ENCODE peak calls at places on chromosomes 4 and X, in six cellular contexts. Y is globus pallidus, W is A673, L is colonic mucosa, V is endothelial cell, G is endothelial cell of umbilical vein. Q is an unnamed sample.

GRCh38 chr4:54004463-54004862 is 59.9 kb downstream of the CHIC2 start:
- DNase-seq in L (no peak), G (no peak), V (no peak), Y (no peak), W (no peak), Q (no peak)

GRCh38 chr4:53208749-53209148 is 157.1 kb downstream of the SCFD2 start:
- DNase-seq in G (no peak), Y (no peak), L (no peak), W (no peak), V (no peak), Q (no peak)

GRCh38 chr4:101977096-101977495 is 186.6 kb downstream of the BANK1 start:
- DNase-seq in V (no peak), L (no peak), Y (no peak), G (peak), W (peak), Q (no peak)

GRCh38 chrX:11792461-11793421 is 34.7 kb downstream of the MSL3 start:
- DNase-seq in V (no peak), W (no peak), Y (no peak), G (no peak), L (no peak), Q (no peak)

GRCh38 chrX:23383411-23383810 is 48.8 kb downstream of the PTCHD1 start:
- DNase-seq in W (no peak), Y (no peak), G (no peak), V (no peak), L (no peak), Q (no peak)

GRCh38 chr4:151418856-151419255 is 9.9 kb downstream of the FHIP1A start:
- DNase-seq in Y (no peak), V (no peak), G (no peak), L (no peak), W (no peak), Q (no peak)

GRCh38 chrX:7347465-7347864 is 199.5 kb upstream of the PUDP start:
- DNase-seq in G (no peak), Y (no peak), V (no peak), L (no peak), W (no peak), Q (no peak)

GRCh38 chrX:120365320-120365719 is 3.4 kb downstream of the ATP1B4 start:
- DNase-seq in Y (peak), L (peak), W (peak), G (peak), V (peak), Q (no peak)

GRCh38 chr4:158770671-158771070 is 1.8 kb downstream of the FNIP2 start:
- DNase-seq in L (peak), G (no peak), Y (no peak), W (no peak), V (no peak), Q (no peak)

GRCh38 chrX:101262590-101262989 is 28.5 kb downstream of the TAF7L start:
- DNase-seq in G (no peak), V (no peak), Y (no peak), L (no peak), W (no peak), Q (no peak)

GRCh38 chr4:185304944-185305690 is 90.6 kb downstream of the LRP2BP start:
- DNase-seq in L (no peak), Y (peak), W (peak), G (peak), V (peak), Q (no peak)